ENCODE peak calls at places on chromosomes 3 and 15, in seven cellular contexts. R is AG04450, M is breast epithelium, W is lower lobe of right lung, U is left ventricle myocardium inferior, J is HFF-Myc, E is cardiac muscle cell. O is an unnamed sample.

GRCh38 chr15:38164061-38164460 is 88.6 kb upstream of the SPRED1 start:
- DNase-seq in J (no peak), W (no peak), M (no peak), U (no peak), R (no peak), E (no peak), O (no peak)

GRCh38 chr3:99747915-99748314 is 69.7 kb upstream of the CMSS1 start:
- DNase-seq in M (no peak), W (no peak), J (peak), U (no peak), E (no peak), R (no peak), O (no peak)

GRCh38 chr3:58160399-58160798 is 50.4 kb downstream of the DNASE1L3 start:
- DNase-seq in E (no peak), M (no peak), W (no peak), J (no peak), R (no peak), U (no peak), O (no peak)

GRCh38 chr3:127748754-127749327 is 73.5 kb downstream of the MGLL start:
- DNase-seq in E (no peak), W (peak), M (no peak), R (no peak), U (no peak), J (no peak), O (no peak)

GRCh38 chr3:194573680-194574437 is 59.4 kb downstream of the TMEM44 start:
- DNase-seq in U (no peak), J (no peak), W (no peak), M (no peak), E (peak), R (no peak), O (peak)

GRCh38 chr3:172359231-172359630 is 89.0 kb downstream of the GHSR start:
- DNase-seq in R (no peak), M (no peak), J (no peak), U (no peak), E (no peak), W (no peak), O (no peak)

GRCh38 chr3:64158334-64158733 is 66.9 kb downstream of the PRICKLE2 start:
- DNase-seq in U (no peak), J (no peak), R (no peak), E (no peak), M (peak), W (no peak), O (no peak)

GRCh38 chr15:74422723-74423442 is 10.9 kb downstream of the SEMA7A start:
- DNase-seq in W (peak), J (peak), R (no peak), M (peak), E (peak), U (no peak), O (no peak)

GRCh38 chr3:37257581-37257980 is 83.2 kb upstream of the LRRFIP2 start:
- DNase-seq in R (no peak), U (no peak), J (no peak), W (no peak), M (no peak), E (no peak), O (no peak)

GRCh38 chr15:64284037-64284436 is 71.9 kb downstream of the CSNK1G1 start:
- DNase-seq in R (no peak), M (no peak), U (no peak), J (peak), W (no peak), E (no peak), O (no peak)
- H3K4me3 ChIP-seq in R (no peak), M (no peak), U (no peak), J (no peak), W (no peak), E (no peak), O (no peak)

GRCh38 chr3:143810866-143811265 is 37.4 kb downstream of the SLC9A9 start:
- DNase-seq in W (no peak), E (no peak), M (no peak), J (no peak), U (no peak), R (no peak), O (no peak)

GRCh38 chr3:143812411-143812968 is 35.8 kb downstream of the SLC9A9 start:
- DNase-seq in R (no peak), W (no peak), J (no peak), M (no peak), U (no peak), E (no peak), O (no peak)

GRCh38 chr3:143811602-143812001 is 36.7 kb downstream of the SLC9A9 start:
- DNase-seq in U (peak), W (no peak), M (no peak), R (no peak), E (no peak), J (no peak), O (peak)

GRCh38 chr3:143808999-143809700 is 39.1 kb downstream of the SLC9A9 start:
- DNase-seq in R (peak), E (no peak), M (no peak), W (no peak), U (no peak), J (no peak), O (no peak)

DNA sequence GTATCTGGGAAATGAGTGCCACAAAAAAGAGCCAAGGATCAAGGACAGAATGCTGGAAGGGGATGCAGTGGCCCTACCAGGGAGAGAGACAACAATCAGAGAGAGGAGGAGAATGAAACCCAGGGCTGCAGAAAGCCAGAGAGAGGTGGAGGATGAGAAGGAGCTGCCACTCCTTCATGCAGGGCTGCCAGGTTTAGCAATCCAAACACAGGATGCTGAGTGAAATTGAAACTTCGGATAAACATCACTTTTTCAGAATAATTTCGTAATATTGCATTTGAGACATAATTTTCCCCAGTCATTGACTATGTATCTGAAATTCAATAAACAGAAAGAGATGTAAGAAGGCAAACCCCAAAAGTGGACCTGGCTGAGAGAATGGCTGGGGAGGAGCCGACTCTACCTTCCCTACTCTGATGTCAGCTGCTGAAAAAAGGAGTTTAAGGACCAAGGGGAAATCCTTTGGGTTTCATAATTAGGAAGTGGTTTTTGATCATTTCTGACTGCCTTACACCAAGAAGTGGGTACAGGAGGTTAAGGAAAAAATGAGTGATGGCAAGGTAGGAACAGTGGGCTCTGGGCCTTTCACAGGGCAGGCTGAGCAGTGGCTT is 33.8 kb downstream of the SLC9A9 start:
- DNase-seq in M (no peak), W (no peak), J (no peak), U (no peak), E (no peak), R (no peak), O (peak)
- H3K4me3 ChIP-seq in M (no peak), W (no peak), J (no peak), U (no peak), E (no peak), R (no peak), O (no peak)

DNA sequence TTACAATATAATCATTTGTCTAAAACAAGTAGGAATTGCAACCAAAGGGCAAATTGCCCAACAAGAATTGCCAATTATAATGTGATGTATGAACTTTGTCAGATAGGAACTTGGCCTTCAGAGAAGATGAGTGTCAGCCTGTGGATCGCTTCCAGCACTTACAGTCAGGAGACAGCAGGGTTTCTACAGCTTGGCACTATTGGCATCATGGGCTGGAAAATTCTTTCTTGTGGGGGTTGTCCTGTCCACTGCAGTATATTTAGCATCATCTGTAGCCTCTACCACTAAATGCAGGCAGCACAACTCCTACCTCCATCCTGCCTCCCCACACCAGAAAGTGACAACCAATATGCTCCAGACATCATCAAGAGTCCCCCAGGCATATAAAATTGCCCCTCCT is 48.2 kb upstream of the CRBN start:
- DNase-seq in M (no peak), U (peak), J (no peak), W (no peak), R (no peak), E (no peak), O (no peak)
- H3K4me3 ChIP-seq in M (no peak), U (no peak), J (no peak), W (no peak), R (no peak), E (no peak), O (no peak)

DNA sequence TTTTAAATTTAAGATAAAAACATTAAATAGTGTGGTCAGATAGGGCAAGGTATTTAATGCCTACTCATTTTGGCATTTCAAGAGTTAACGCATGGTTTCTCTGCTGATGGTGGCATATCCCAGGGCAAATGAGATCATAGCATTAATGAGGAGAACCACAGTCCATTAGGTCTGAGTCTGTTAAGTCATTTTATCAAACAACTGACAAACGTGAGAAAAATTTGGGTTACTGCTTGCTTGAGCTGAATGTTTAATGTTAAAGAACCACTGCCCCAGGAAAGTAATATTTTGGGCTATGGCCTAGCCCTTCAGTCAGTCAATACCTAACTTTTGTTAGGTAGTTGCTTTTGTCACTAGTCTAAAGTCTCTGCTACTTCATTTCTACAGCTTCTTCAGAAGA is 37.9 kb upstream of the SLC2A2 start:
- DNase-seq in W (no peak), J (no peak), U (no peak), M (no peak), E (no peak), R (no peak), O (no peak)
- H3K4me3 ChIP-seq in W (no peak), J (no peak), U (no peak), M (no peak), E (no peak), R (no peak), O (no peak)

GRCh38 chr15:77497942-77498361 is 77.3 kb downstream of the HMG20A start:
- DNase-seq in J (no peak), E (peak), W (no peak), R (no peak), M (no peak), U (no peak), O (peak)

GRCh38 chr15:77499087-77499765 is 78.5 kb downstream of the HMG20A start:
- DNase-seq in R (no peak), W (no peak), J (no peak), M (no peak), U (no peak), E (no peak), O (no peak)

GRCh38 chr15:77495806-77496589 is 75.3 kb downstream of the HMG20A start:
- DNase-seq in E (no peak), J (no peak), U (peak), R (no peak), M (no peak), W (no peak), O (peak)

GRCh38 chr15:77496710-77497107 is 76.0 kb downstream of the HMG20A start:
- DNase-seq in E (peak), J (peak), W (peak), R (peak), M (peak), U (peak), O (peak)

GRCh38 chr15:77497108-77497737 is 76.5 kb downstream of the HMG20A start:
- DNase-seq in M (peak), E (peak), J (no peak), U (peak), R (no peak), W (no peak), O (peak)
- H3K4me3 ChIP-seq in M (peak), E (no peak), J (peak), U (peak), R (peak), W (peak), O (peak)

DNA sequence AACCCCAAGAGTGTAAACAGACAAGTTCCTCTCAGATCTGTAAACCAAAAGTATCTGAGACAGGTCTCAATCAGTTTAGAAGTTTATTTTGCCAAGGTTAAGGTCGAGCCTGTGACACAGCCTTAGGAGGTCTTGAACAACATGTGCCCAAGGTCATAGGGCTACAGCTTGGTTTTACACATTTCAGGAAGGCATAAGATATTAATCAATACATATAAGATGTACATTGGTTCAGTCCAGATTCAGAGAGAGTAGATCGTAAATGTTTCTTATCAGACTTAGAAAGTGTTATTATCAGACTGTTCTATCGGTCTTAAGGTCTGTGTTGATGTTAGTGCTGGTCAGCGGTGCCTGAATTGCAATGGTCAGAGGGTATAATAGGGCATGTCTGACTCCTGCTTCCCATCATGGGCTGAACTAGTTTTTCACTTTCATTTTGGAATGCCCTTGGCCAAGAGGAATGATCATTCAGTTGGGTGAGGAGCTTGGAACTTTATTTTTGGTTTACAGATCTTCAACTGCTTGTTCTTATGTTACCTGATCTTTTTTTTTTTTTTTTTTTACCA is 27.0 kb upstream of the MFGE8 start:
- DNase-seq in W (no peak), E (no peak), M (no peak), J (no peak), R (no peak), U (no peak), O (no peak)
- H3K4me3 ChIP-seq in W (no peak), E (no peak), M (no peak), J (no peak), R (no peak), U (no peak), O (no peak)

GRCh38 chr15:98859149-98859548 is 148.4 kb downstream of the PGPEP1L start:
- DNase-seq in J (no peak), M (no peak), W (no peak), R (no peak), U (no peak), E (no peak), O (no peak)

GRCh38 chr15:98858610-98859023 is 149.0 kb downstream of the PGPEP1L start:
- DNase-seq in R (no peak), J (no peak), E (no peak), M (no peak), W (no peak), U (no peak), O (no peak)

GRCh38 chr15:98863983-98864382 is 143.6 kb downstream of the PGPEP1L start:
- DNase-seq in J (no peak), E (no peak), R (no peak), W (no peak), M (no peak), U (no peak), O (no peak)

GRCh38 chr15:98861188-98861587 is 146.4 kb downstream of the PGPEP1L start:
- DNase-seq in E (no peak), M (no peak), R (no peak), U (no peak), W (no peak), J (no peak), O (no peak)

GRCh38 chr15:98860647-98861041 is 146.9 kb downstream of the PGPEP1L start:
- DNase-seq in E (no peak), M (no peak), U (no peak), W (no peak), J (no peak), R (no peak), O (no peak)
- H3K4me3 ChIP-seq in E (no peak), M (no peak), U (no peak), W (no peak), J (no peak), R (no peak), O (no peak)

O was measured in psoas muscle.